ENCODE peak calls at places on chromosomes 5 and 9, in four cellular contexts. One of them, this sample, is unnamed.

GRCh38 chr5:66814146-66814991 is 218.2 kb downstream of the MAST4 start:
- DNase-seq in HepG2: peak
- DNase-seq in neuronal stem cell: peak
- DNase-seq in astrocyte: peak
- DNase-seq in this sample: peak

GRCh38 chr9:121288874-121289553 is 21.1 kb downstream of the GSN start:
- DNase-seq in HepG2: peak
- DNase-seq in neuronal stem cell: peak
- DNase-seq in astrocyte: peak
- DNase-seq in this sample: peak

GRCh38 chr5:110038297-110038997 is 348.7 kb downstream of the MAN2A1 start:
- DNase-seq in HepG2: no peak
- DNase-seq in neuronal stem cell: no peak
- DNase-seq in astrocyte: peak
- DNase-seq in this sample: no peak

GRCh38 chr5:77209495-77210090 is 887 bp upstream of the PDE8B start:
- DNase-seq in HepG2: no peak
- DNase-seq in neuronal stem cell: no peak
- DNase-seq in astrocyte: no peak
- DNase-seq in this sample: peak

GRCh38 chr5:61330341-61330878 is 1.6 kb upstream of the ZSWIM6 start:
- DNase-seq in HepG2: peak
- DNase-seq in neuronal stem cell: peak
- DNase-seq in astrocyte: peak
- DNase-seq in this sample: peak

GRCh38 chr5:34497031-34497808 is 158.9 kb upstream of the RAI14 start:
- DNase-seq in HepG2: no peak
- DNase-seq in neuronal stem cell: no peak
- DNase-seq in astrocyte: no peak
- DNase-seq in this sample: no peak

GRCh38 chr9:93667006-93667405 is 90.6 kb downstream of the PHF2 start:
- DNase-seq in HepG2: no peak
- DNase-seq in neuronal stem cell: no peak
- DNase-seq in astrocyte: no peak
- DNase-seq in this sample: no peak

GRCh38 chr5:2462026-2462691 is 289.3 kb downstream of the IRX2 start:
- DNase-seq in HepG2: no peak
- DNase-seq in neuronal stem cell: no peak
- DNase-seq in astrocyte: no peak
- DNase-seq in this sample: no peak

GRCh38 chr9:90024823-90025222 is 420.0 kb downstream of the GADD45G start:
- DNase-seq in HepG2: no peak
- DNase-seq in neuronal stem cell: no peak
- DNase-seq in astrocyte: no peak
- DNase-seq in this sample: no peak

GRCh38 chr5:111810087-111810486 is 53.1 kb upstream of the NREP start:
- DNase-seq in HepG2: no peak
- DNase-seq in neuronal stem cell: no peak
- DNase-seq in astrocyte: no peak
- DNase-seq in this sample: no peak

GRCh38 chr9:13186091-13186490 is 93.4 kb downstream of the MPDZ start:
- DNase-seq in HepG2: no peak
- DNase-seq in neuronal stem cell: no peak
- DNase-seq in astrocyte: peak
- DNase-seq in this sample: no peak

GRCh38 chr9:112061152-112061740 is 113.9 kb downstream of the SUSD1 start:
- DNase-seq in HepG2: peak
- DNase-seq in neuronal stem cell: no peak
- DNase-seq in astrocyte: peak
- DNase-seq in this sample: no peak

GRCh38 chr5:14250778-14251711 is 107.9 kb downstream of the TRIO start:
- DNase-seq in HepG2: no peak
- DNase-seq in neuronal stem cell: no peak
- DNase-seq in astrocyte: no peak
- DNase-seq in this sample: no peak

GRCh38 chr9:2621678-2622360 is at the start of gene VLDLR:
- DNase-seq in HepG2: no peak
- DNase-seq in neuronal stem cell: peak
- DNase-seq in astrocyte: no peak
- DNase-seq in this sample: peak

GRCh38 chr9:3548636-3549035 is 22.8 kb upstream of the RFX3 start:
- DNase-seq in HepG2: no peak
- DNase-seq in neuronal stem cell: no peak
- DNase-seq in astrocyte: no peak
- DNase-seq in this sample: no peak

GRCh38 chr9:121987312-121987711 is 105.8 kb downstream of the TTLL11 start:
- DNase-seq in HepG2: no peak
- DNase-seq in neuronal stem cell: no peak
- DNase-seq in astrocyte: no peak
- DNase-seq in this sample: no peak

GRCh38 chr9:7342229-7342628 is 457.3 kb downstream of the DMAC1 start:
- DNase-seq in HepG2: no peak
- DNase-seq in neuronal stem cell: no peak
- DNase-seq in astrocyte: no peak
- DNase-seq in this sample: no peak

DNA sequence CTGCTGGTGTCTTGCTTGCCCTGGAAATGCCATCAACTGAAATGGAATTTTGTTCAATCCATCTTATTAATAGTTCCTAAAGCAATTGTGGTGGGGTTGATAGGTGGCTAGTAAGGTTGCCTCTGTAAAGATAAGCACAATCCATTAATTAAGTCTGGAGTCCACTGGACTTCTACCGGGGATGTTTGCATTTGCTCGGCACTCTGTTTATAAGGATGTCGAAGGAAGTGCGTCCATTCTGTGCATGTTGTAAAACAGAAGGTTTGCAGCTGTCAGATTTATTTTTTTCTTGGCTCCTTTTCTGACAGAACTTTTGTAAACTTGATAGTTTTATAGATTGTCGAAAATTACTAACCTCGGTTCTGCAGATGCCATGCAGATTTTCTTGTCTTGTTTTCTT is 12.8 kb upstream of the TNFAIP8 start:
- DNase-seq in HepG2: no peak
- DNase-seq in neuronal stem cell: no peak
- DNase-seq in astrocyte: peak
- DNase-seq in this sample: no peak
- H3K4me2 ChIP-seq in HepG2: no peak
- H3K4me2 ChIP-seq in neuronal stem cell: no peak
- H3K4me2 ChIP-seq in astrocyte: no peak
- H3K4me2 ChIP-seq in this sample: no peak

DNA sequence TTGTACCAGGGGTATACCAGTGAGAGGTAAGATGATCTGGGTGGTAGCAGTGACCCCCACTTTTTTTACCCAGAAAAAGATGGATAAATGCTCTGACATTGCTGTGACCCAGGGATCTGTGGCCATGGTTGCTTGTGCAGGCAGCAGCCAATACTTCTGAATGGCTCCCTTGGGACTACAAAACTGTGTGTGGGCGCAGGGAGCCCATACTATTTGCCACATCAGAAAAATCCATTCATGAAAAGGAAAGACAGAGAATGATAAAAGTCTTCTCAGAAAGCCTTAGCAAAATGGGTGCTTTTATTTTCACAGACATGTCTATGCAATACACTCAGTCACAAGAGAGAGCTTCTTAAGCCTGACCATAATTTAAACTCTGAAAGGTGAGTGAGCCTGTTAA is 37.3 kb upstream of the ALDOB start:
- DNase-seq in HepG2: no peak
- DNase-seq in neuronal stem cell: no peak
- DNase-seq in astrocyte: no peak
- DNase-seq in this sample: no peak
- H2AFZ ChIP-seq in HepG2: no peak
- H2AFZ ChIP-seq in neuronal stem cell: no peak
- H2AFZ ChIP-seq in astrocyte: no peak
- H2AFZ ChIP-seq in this sample: no peak

GRCh38 chr9:70421020-70421271 is 6.5 kb upstream of the KLF9 start:
- DNase-seq in HepG2: no peak
- DNase-seq in neuronal stem cell: no peak
- DNase-seq in astrocyte: no peak
- DNase-seq in this sample: no peak

GRCh38 chr9:70422371-70423043 is 8.1 kb upstream of the KLF9 start:
- DNase-seq in HepG2: no peak
- DNase-seq in neuronal stem cell: no peak
- DNase-seq in astrocyte: no peak
- DNase-seq in this sample: no peak

GRCh38 chr9:70419546-70420266 is 5.2 kb upstream of the KLF9 start:
- DNase-seq in HepG2: peak
- DNase-seq in neuronal stem cell: peak
- DNase-seq in astrocyte: peak
- DNase-seq in this sample: peak

GRCh38 chr9:70420267-70421019 is 6.0 kb upstream of the KLF9 start:
- DNase-seq in HepG2: peak
- DNase-seq in neuronal stem cell: peak
- DNase-seq in astrocyte: peak
- DNase-seq in this sample: peak

GRCh38 chr9:70421272-70422180 is 7.1 kb upstream of the KLF9 start:
- DNase-seq in HepG2: no peak
- DNase-seq in neuronal stem cell: no peak
- DNase-seq in astrocyte: peak
- DNase-seq in this sample: peak
- H3K4me3 ChIP-seq in HepG2: peak
- H3K4me3 ChIP-seq in neuronal stem cell: peak
- H3K4me3 ChIP-seq in astrocyte: peak
- H3K4me3 ChIP-seq in this sample: peak

DNA sequence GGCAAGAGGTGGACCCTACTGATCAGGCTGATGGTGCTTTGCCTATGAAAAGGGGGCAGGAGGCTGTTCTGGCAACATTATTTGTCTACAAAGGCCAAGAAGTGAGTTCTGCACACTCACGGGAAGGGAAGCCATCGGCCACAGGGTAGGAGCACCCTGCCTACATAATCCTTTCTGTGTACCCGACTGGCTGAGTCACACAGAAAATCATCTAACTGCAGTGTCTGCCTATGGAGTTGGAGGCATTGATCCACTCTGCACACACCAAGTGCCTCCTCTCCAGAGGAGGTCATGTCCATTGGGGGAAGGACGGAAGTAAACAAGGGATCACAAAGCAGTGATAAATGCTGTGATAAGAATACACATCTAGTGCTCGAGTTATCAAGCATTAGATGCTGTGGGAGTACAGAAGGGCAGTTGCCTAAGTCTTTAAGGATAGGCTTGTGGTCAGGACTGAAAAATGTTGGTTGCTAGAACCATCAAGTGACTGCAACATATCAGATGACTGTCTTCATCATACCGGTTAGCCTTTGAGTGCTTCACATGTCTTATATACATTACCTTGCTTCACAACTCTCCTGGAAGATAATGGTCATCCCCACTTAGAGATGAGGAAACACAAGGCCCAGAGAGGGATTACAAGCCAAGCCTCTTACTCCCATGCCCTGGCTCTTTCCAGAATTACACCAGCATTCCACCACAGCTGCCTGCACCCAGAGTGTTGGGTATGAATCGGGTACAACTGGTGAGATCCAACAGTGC is 1.3 kb upstream of the SLC2A8 start:
- DNase-seq in HepG2: peak
- DNase-seq in neuronal stem cell: no peak
- DNase-seq in astrocyte: no peak
- DNase-seq in this sample: no peak
- H3K4me2 ChIP-seq in HepG2: peak
- H3K4me2 ChIP-seq in neuronal stem cell: peak
- H3K4me2 ChIP-seq in astrocyte: peak
- H3K4me2 ChIP-seq in this sample: peak

GRCh38 chr5:58181578-58182286 is 278.2 kb downstream of the PLK2 start:
- DNase-seq in HepG2: no peak
- DNase-seq in neuronal stem cell: no peak
- DNase-seq in astrocyte: no peak
- DNase-seq in this sample: no peak
- H2AFZ ChIP-seq in HepG2: no peak
- H2AFZ ChIP-seq in neuronal stem cell: peak
- H2AFZ ChIP-seq in astrocyte: no peak
- H2AFZ ChIP-seq in this sample: peak

GRCh38 chr5:107254214-107254901 is 416.4 kb downstream of the EFNA5 start:
- DNase-seq in HepG2: no peak
- DNase-seq in neuronal stem cell: no peak
- DNase-seq in astrocyte: no peak
- DNase-seq in this sample: no peak
- H3K4me3 ChIP-seq in HepG2: no peak
- H3K4me3 ChIP-seq in neuronal stem cell: no peak
- H3K4me3 ChIP-seq in astrocyte: no peak
- H3K4me3 ChIP-seq in this sample: no peak

DNA sequence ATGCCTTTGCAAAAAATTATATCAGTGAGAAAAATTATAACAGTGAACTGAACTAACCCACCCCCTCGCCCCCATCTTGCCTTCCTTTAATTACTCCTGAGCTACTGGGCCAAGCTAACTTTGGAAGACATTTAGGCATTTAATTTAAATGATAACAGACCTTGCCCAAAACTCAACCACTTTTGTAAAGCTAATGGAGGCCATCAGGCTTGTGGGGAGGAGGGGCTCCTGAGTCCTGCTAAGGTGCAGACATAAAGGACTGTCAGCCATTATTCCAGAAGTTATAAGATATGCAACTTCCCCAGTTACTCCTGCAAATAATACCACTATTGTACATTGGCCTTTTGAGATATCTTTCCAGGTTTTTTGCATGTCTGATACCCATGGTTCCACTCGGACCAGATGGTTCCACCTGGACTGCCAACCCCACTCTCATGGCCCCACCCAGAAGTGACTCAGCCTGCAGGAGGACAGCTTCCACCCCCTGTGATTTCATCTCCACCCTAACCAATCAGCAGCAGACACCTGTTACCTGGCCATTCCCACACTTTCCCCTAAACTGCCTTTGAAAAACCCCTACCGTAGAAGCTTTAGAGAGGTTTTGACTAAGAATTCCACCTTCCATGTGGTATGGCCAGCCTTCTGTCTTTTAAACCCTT is 805.4 kb upstream of the CDH6 start:
- DNase-seq in HepG2: no peak
- DNase-seq in neuronal stem cell: no peak
- DNase-seq in astrocyte: no peak
- DNase-seq in this sample: no peak
- H3K4me2 ChIP-seq in HepG2: no peak
- H3K4me2 ChIP-seq in neuronal stem cell: no peak
- H3K4me2 ChIP-seq in astrocyte: no peak
- H3K4me2 ChIP-seq in this sample: no peak